ENCODE peak calls at places on chromosomes 5 and 9, in five cellular contexts. B, D, T, X and O are unnamed samples.

GRCh38 chr9:23615569-23615968 is 210.5 kb downstream of the ELAVL2 start:
- DNase-seq in B (no peak), D (no peak), T (no peak), X (no peak), O (no peak)

GRCh38 chr5:149605354-149605997 is 24.2 kb downstream of the ARHGEF37 start:
- DNase-seq in B (no peak), D (no peak), T (no peak), X (no peak), O (no peak)

GRCh38 chr9:95816716-95817115 is 58.8 kb upstream of the ERCC6L2 start:
- DNase-seq in B (peak), D (no peak), T (no peak), X (no peak), O (no peak)

GRCh38 chr5:18744441-18744840 is 1110.2 kb downstream of the TAF11L14 start:
- DNase-seq in B (no peak), D (no peak), T (no peak), X (no peak), O (no peak)

GRCh38 chr9:134491436-134491835 is 150.2 kb upstream of the COL5A1 start:
- DNase-seq in B (no peak), D (no peak), T (no peak), X (no peak), O (no peak)

GRCh38 chr9:35664531-35665470 is at the start of gene ARHGEF39:
- DNase-seq in B (no peak), D (peak), T (peak), X (peak), O (peak)

GRCh38 chr9:131630206-131630831 is 85.0 kb downstream of the PRRT1B start:
- DNase-seq in B (no peak), D (peak), T (no peak), X (no peak), O (no peak)

GRCh38 chr9:75712690-75713089 is 177.8 kb upstream of the PCSK5 start:
- DNase-seq in B (no peak), D (no peak), T (no peak), X (no peak), O (no peak)

GRCh38 chr9:34518110-34518616 is 4.6 kb downstream of the ENHO start:
- DNase-seq in B (no peak), D (no peak), T (no peak), X (no peak), O (no peak)

GRCh38 chr5:127723571-127723970 is 20.4 kb downstream of the CCDC192 start:
- DNase-seq in B (no peak), D (no peak), T (no peak), X (peak), O (peak)

GRCh38 chr5:119009131-119009530 is 20.8 kb upstream of the DTWD2 start:
- DNase-seq in B (no peak), D (no peak), T (peak), X (no peak), O (no peak)

GRCh38 chr5:138870611-138871010 is 4.5 kb downstream of the LRRTM2 start:
- DNase-seq in B (no peak), D (no peak), T (no peak), X (no peak), O (no peak)

GRCh38 chr5:135269224-135269623 is 129.8 kb downstream of the MACROH2A1 start:
- DNase-seq in B (no peak), D (no peak), T (no peak), X (no peak), O (no peak)

GRCh38 chr5:135269828-135270545 is 129.0 kb downstream of the MACROH2A1 start:
- DNase-seq in B (no peak), D (no peak), T (no peak), X (no peak), O (peak)

GRCh38 chr5:135273212-135273611 is 125.8 kb downstream of the MACROH2A1 start:
- DNase-seq in B (no peak), D (no peak), T (no peak), X (no peak), O (no peak)

GRCh38 chr5:135272311-135272805 is 126.7 kb downstream of the MACROH2A1 start:
- DNase-seq in B (no peak), D (no peak), T (no peak), X (no peak), O (no peak)

GRCh38 chr5:135271533-135272310 is 127.3 kb downstream of the MACROH2A1 start:
- DNase-seq in B (no peak), D (no peak), T (peak), X (no peak), O (peak)
- TF ChIP-seq CTCF in B (no peak), D (no peak), T (no peak), X (no peak), O (no peak)

DNA sequence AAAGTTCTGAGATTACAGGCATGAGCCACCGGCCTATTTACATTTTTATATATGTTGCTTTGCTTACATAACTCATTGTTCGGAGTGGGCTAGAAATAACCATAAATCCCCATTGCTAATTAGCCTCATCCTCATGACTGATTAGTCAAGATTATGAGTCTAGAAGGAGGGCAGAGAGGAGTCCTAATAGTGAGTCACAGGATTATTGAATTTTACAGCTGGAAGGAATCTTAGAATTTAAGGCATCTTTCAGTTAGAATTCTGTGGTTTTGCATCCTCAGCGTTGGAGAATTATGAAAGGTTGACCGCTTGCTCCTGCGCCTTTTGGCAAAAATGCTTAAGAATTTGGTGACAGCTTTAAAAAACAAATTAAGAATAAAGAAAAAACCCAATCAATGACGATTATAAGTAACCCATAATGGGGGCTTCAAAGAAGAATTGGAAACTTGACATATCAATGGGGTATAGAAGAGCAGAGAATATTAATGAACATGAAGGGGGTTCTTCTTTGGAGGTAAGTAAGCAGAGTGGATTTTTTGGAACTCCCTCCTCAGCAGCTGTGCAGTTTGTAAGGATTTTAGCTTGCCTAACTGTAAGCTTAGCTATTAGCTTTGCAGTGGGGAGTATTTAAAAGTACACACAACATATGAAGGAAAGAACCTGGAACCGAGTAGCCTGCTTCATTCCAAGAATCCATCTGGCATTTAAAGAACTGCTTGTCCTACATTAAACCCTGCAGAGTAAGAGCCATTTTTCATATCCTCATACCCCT is 2.4 kb upstream of the PBX3 start:
- DNase-seq in B (no peak), D (no peak), T (no peak), X (no peak), O (peak)
- H3K4me3 ChIP-seq in B (no peak), D (no peak), T (no peak), X (no peak), O (peak)

DNA sequence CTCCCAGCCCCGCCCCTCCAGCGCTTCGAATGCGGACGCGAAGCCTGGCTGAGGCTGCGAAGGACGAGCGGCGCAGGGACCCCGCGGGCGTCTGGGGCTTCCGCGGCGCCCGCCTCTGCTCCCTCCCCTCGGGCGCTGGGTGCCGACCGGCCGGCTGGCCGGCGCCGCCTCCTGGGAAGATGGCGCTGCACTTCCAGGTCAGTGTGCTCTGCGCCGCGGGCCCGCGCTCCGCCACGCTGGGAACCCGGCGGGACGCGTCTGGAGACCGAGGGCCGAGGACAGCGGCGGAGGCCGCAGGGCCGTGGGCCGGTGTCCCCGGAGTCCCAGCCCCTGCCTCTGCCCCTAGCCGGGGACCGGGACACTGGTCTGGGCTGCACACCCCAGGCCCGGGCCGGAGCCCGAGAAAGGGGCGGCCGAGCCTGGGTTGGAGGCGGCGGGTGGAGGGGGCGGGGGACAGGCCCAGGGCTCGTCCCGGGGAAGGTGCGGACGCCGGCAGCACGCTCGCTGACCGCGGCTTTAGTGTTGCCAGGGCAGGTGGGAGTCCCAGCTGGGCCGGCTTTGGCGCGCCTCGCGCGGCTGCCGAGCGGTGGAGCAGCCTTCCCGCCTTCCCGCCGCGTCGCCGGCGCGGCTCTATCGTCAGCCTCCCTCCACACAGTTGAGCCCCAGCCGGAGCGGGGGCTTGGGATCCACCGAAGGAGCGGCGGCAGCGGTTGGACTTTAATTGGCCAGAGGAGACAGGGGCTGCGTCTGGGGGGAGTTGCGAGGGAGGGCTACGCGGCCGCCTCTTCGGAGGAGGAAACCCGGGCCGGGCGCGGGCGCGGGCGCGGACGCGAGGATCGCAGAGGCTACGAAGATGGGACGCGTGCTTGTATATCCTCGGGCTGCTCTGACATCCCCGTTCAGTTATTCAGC is at the start of gene RANBP17:
- DNase-seq in B (no peak), D (peak), T (no peak), X (no peak), O (peak)
- TF ChIP-seq CTCF in B (no peak), D (no peak), T (no peak), X (no peak), O (no peak)

GRCh38 chr9:115111854-115112253 is 6.1 kb downstream of the TNC start:
- DNase-seq in B (no peak), D (no peak), T (no peak), X (no peak), O (no peak)

GRCh38 chr9:115115117-115115880 is 2.7 kb downstream of the TNC start:
- DNase-seq in B (no peak), D (no peak), T (no peak), X (no peak), O (no peak)

GRCh38 chr9:115114541-115114940 is 3.4 kb downstream of the TNC start:
- DNase-seq in B (no peak), D (no peak), T (no peak), X (no peak), O (no peak)

GRCh38 chr9:115115924-115116323 is 2.0 kb downstream of the TNC start:
- DNase-seq in B (no peak), D (no peak), T (no peak), X (no peak), O (peak)

DNA sequence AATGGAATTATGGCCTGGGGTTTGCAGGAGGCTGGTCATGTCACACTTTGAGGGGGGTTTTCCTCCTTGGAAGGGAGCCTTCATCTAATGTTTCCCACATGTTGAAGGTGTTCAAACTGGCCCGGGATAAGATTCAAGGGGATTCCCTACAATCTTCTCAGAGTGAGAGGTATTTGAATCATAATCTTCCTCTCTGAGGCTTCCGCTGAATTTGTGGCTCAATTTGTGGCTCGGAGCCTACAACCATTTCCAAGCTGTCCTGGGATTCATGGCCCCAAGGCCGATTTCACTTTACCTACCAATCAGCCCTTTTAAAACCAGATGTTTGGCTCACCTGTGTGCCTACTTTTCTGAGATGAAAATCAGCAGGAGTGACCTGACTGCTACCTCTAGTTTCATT is 3.9 kb downstream of the TNC start:
- DNase-seq in B (no peak), D (no peak), T (no peak), X (no peak), O (no peak)
- H3K4me3 ChIP-seq in B (no peak), D (no peak), T (no peak), X (no peak), O (no peak)

DNA sequence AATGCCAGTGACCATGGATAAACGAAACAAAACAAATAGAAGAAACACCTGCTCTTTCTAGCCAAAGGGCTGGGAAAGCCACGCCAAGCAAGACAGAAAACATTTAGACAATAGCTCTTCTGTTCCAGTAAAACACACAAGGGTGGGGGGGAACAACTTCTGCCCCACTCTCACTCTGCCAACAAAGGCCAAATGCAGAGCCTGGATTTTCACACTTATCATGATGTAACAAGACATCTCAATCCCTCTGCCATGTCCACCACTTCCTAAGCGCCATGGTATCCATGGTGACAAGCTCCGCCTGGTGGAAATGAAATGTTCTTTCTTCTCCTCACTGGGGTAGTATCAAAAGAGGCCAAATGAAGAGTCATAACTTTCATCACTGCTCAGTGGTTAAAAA is 60.6 kb downstream of the DRD1 start:
- DNase-seq in B (no peak), D (no peak), T (no peak), X (no peak), O (no peak)
- TF ChIP-seq CTCF in B (no peak), D (no peak), T (no peak), X (no peak), O (no peak)

GRCh38 chr5:2143646-2144386 is 261.1 kb upstream of the IRX4 start:
- DNase-seq in B (no peak), D (no peak), T (no peak), X (no peak), O (no peak)

GRCh38 chr5:2147504-2148311 is 265.0 kb upstream of the IRX4 start:
- DNase-seq in B (no peak), D (no peak), T (no peak), X (no peak), O (no peak)

GRCh38 chr5:2149196-2149541 is 266.4 kb upstream of the IRX4 start:
- DNase-seq in B (no peak), D (no peak), T (peak), X (no peak), O (peak)

GRCh38 chr5:2153350-2153749 is 270.6 kb upstream of the IRX4 start:
- DNase-seq in B (no peak), D (no peak), T (no peak), X (no peak), O (no peak)

DNA sequence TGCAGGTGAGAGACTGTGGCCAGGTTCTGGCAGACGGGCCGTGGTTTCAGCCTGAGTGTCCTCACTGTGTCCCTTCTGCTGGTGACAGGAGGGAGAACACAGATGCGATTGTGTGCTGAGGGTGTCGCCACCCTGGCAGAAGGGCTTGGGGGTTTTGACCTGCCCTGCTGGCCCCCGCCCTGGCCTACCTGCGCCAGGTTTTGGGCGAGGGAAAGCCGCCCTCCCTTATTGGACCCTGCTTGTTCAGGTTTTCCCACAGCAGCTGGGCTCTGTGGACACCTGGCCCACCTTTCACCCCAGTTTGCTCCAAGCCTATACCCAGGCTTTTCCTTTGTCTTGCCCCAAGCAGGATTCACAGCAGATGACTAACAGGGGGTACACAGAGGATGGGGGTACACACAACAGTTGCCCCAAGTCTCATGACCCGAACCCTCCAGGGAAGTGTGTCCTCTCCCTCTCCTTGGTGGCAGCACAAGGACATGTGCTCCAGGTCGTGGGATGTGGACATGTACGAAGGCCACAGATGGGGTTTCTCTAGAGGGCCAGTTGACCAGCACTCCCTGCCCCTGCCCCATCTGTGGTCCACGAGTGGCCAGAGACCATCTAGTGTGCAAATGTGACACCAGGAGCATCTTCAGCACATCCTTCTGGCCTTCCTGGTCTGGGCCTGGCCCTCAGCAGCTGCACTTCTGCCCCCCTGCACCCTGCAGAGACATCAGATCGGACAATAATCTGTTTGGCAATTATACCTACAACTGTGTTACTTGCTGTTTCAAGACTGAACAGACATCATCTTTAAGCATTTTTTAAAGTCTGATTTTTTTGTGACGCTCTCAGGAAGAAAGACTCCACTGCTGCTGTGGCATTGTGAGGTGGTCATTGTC is 265.8 kb upstream of the IRX4 start:
- DNase-seq in B (no peak), D (no peak), T (no peak), X (no peak), O (no peak)
- H3K4me3 ChIP-seq in B (no peak), D (no peak), T (no peak), X (no peak), O (no peak)